ENCODE peak calls at places on chromosome 18, in seven cellular contexts. Z is stimulated activated CD4-positive, alpha-beta T cell treated with anti-CD3 and anti-CD28 coated beads, Interleukin-2, amount 100 ng/mL, for 24 hours; S is stimulated activated CD8-positive, alpha-beta memory T cell treated with anti-CD3 and anti-CD28 coated beads, Interleukin-15, amount 100 ng/mL, for 1 hour; T is OCI-LY7; K is ELF-1; W is GM23338; Q is ACHN. Y is an unnamed sample.

GRCh38 chr18:45920367-45920766 is 46.8 kb downstream of the EPG5 start:
- DNase-seq in T (no peak), Z (no peak), Q (peak), W (no peak), S (no peak), K (no peak), Y (peak)

GRCh38 chr18:64513401-64513800 is 364.5 kb upstream of the LINC00305 start:
- DNase-seq in Z (no peak), T (no peak), Q (no peak), W (no peak), S (no peak), K (no peak), Y (no peak)

GRCh38 chr18:59101830-59102414 is 37.8 kb upstream of the SEC11C start:
- DNase-seq in K (no peak), T (no peak), S (no peak), Q (no peak), W (peak), Z (no peak), Y (no peak)

GRCh38 chr18:45637546-45638327 is 22.5 kb downstream of the SLC14A2 start:
- DNase-seq in W (no peak), Q (peak), S (no peak), Z (no peak), K (peak), T (no peak), Y (no peak)

GRCh38 chr18:2146092-2146491 is 425.2 kb downstream of the METTL4 start:
- DNase-seq in Q (no peak), K (no peak), S (no peak), Z (no peak), T (no peak), W (no peak), Y (no peak)

GRCh38 chr18:54280206-54280550 is 10.9 kb downstream of the POLI start:
- DNase-seq in K (peak), S (no peak), Z (no peak), W (peak), T (no peak), Q (no peak), Y (no peak)

GRCh38 chr18:37564796-37565137 is 831 bp downstream of the CELF4 start:
- DNase-seq in T (no peak), K (peak), S (no peak), Z (no peak), W (peak), Q (peak), Y (peak)

GRCh38 chr18:14971461-14972185 is 223.7 kb downstream of the ANKRD30B start:
- DNase-seq in T (no peak), Q (peak), K (no peak), S (no peak), Z (no peak), W (no peak), Y (no peak)

GRCh38 chr18:13310286-13310685 is 91.7 kb downstream of the LDLRAD4 start:
- DNase-seq in T (no peak), Z (no peak), Q (no peak), W (no peak), S (no peak), K (no peak), Y (peak)

GRCh38 chr18:43627833-43628370 is 350.6 kb upstream of the SYT4 start:
- DNase-seq in K (peak), T (no peak), Q (no peak), S (no peak), W (no peak), Z (no peak), Y (no peak)

GRCh38 chr18:28163201-28163778 is 13.6 kb downstream of the CDH2 start:
- DNase-seq in W (no peak), S (no peak), Z (no peak), K (no peak), Q (no peak), T (no peak), Y (no peak)

GRCh38 chr18:28411806-28412205 is 234.9 kb upstream of the CDH2 start:
- DNase-seq in Q (no peak), S (no peak), Z (no peak), T (no peak), W (no peak), K (no peak), Y (no peak)

GRCh38 chr18:46134920-46135675 is 30.9 kb downstream of the HAUS1 start:
- DNase-seq in Q (no peak), S (no peak), T (no peak), K (no peak), W (peak), Z (no peak), Y (no peak)

GRCh38 chr18:30086351-30086750 is 956.2 kb downstream of the DSC3 start:
- DNase-seq in S (no peak), K (no peak), Q (no peak), T (no peak), Z (no peak), W (no peak), Y (no peak)

GRCh38 chr18:9103488-9103887 is 989 bp downstream of the NDUFV2 start:
- DNase-seq in Q (peak), T (peak), K (no peak), W (no peak), Z (no peak), S (no peak), Y (no peak)

GRCh38 chr18:79542876-79543750 is 136.5 kb upstream of the CTDP1 start:
- DNase-seq in K (no peak), T (no peak), W (no peak), S (no peak), Q (no peak), Z (no peak), Y (peak)

GRCh38 chr18:394997-395383 is 105.5 kb downstream of the COLEC12 start:
- DNase-seq in Q (no peak), Z (no peak), W (no peak), K (no peak), T (no peak), S (no peak), Y (no peak)

GRCh38 chr18:8489761-8490160 is 119.5 kb upstream of the RAB12 start:
- DNase-seq in T (no peak), Q (no peak), K (no peak), S (no peak), Z (no peak), W (no peak), Y (no peak)